ENCODE peak calls at places on chromosomes 4 and X, in ten cellular contexts. One of them, this sample, is unnamed.

GRCh38 chr4:149370002-149370401 is 445.6 kb downstream of the IQCM start:
- DNase-seq in HCT116: no peak
- DNase-seq in spleen: no peak
- DNase-seq in hepatocyte: no peak
- DNase-seq in prostate gland: no peak
- DNase-seq in epithelial cell of esophagus: peak; percentile 14
- DNase-seq in AG10803: peak; percentile 4
- DNase-seq in NB4: no peak
- DNase-seq in astrocyte of the cerebellum: no peak
- DNase-seq in cardiac muscle cell: no peak
- DNase-seq in this sample: no peak

GRCh38 chr4:88964450-88964849 is 92.5 kb downstream of the FAM13A start:
- DNase-seq in AG10803: peak; percentile 25
- DNase-seq in NB4: no peak
- DNase-seq in cardiac muscle cell: no peak
- DNase-seq in epithelial cell of esophagus: peak; percentile 78
- DNase-seq in spleen: no peak
- DNase-seq in astrocyte of the cerebellum: peak; percentile 6
- DNase-seq in hepatocyte: no peak
- DNase-seq in HCT116: peak; percentile 3
- DNase-seq in prostate gland: no peak
- DNase-seq in this sample: peak; percentile 47

GRCh38 chr4:22514431-22514830 is 1.4 kb downstream of the ADGRA3 start:
- DNase-seq in prostate gland: no peak
- DNase-seq in cardiac muscle cell: no peak
- DNase-seq in hepatocyte: no peak
- DNase-seq in epithelial cell of esophagus: peak; percentile 4
- DNase-seq in astrocyte of the cerebellum: peak; percentile 39
- DNase-seq in spleen: no peak
- DNase-seq in AG10803: no peak
- DNase-seq in NB4: no peak
- DNase-seq in HCT116: no peak
- DNase-seq in this sample: peak; percentile 9

GRCh38 chrX:148530464-148531077 is 30.2 kb downstream of the AFF2 start:
- DNase-seq in hepatocyte: peak; percentile 29
- DNase-seq in cardiac muscle cell: no peak
- DNase-seq in spleen: no peak
- DNase-seq in epithelial cell of esophagus: peak; percentile 31
- DNase-seq in astrocyte of the cerebellum: peak; percentile 11
- DNase-seq in NB4: peak; percentile 38
- DNase-seq in AG10803: peak; percentile 29
- DNase-seq in prostate gland: no peak
- DNase-seq in HCT116: no peak
- DNase-seq in this sample: peak; percentile 51

GRCh38 chr4:38365748-38366310 is 298.2 kb upstream of the KLF3 start:
- DNase-seq in AG10803: no peak
- DNase-seq in spleen: no peak
- DNase-seq in prostate gland: no peak
- DNase-seq in NB4: no peak
- DNase-seq in epithelial cell of esophagus: no peak
- DNase-seq in HCT116: no peak
- DNase-seq in astrocyte of the cerebellum: no peak
- DNase-seq in cardiac muscle cell: no peak
- DNase-seq in hepatocyte: no peak
- DNase-seq in this sample: no peak

GRCh38 chr4:76969493-76969892 is 19.9 kb downstream of the SEPTIN11 start:
- DNase-seq in prostate gland: no peak
- DNase-seq in spleen: no peak
- DNase-seq in NB4: no peak
- DNase-seq in cardiac muscle cell: no peak
- DNase-seq in astrocyte of the cerebellum: no peak
- DNase-seq in HCT116: no peak
- DNase-seq in hepatocyte: no peak
- DNase-seq in epithelial cell of esophagus: no peak
- DNase-seq in AG10803: no peak
- DNase-seq in this sample: no peak

GRCh38 chrX:69133561-69134542 is 31.4 kb downstream of the PJA1 start:
- DNase-seq in hepatocyte: peak; percentile 56
- DNase-seq in NB4: peak; percentile 25
- DNase-seq in AG10803: peak; percentile 78
- DNase-seq in epithelial cell of esophagus: peak; percentile 71
- DNase-seq in cardiac muscle cell: peak; percentile 72
- DNase-seq in astrocyte of the cerebellum: peak; percentile 52
- DNase-seq in HCT116: peak; percentile 72
- DNase-seq in spleen: no peak
- DNase-seq in prostate gland: peak; percentile 4
- DNase-seq in this sample: peak; percentile 78

GRCh38 chr4:104381729-104382128 is 113.0 kb downstream of the CXXC4 start:
- DNase-seq in NB4: no peak
- DNase-seq in prostate gland: no peak
- DNase-seq in HCT116: no peak
- DNase-seq in AG10803: no peak
- DNase-seq in epithelial cell of esophagus: no peak
- DNase-seq in astrocyte of the cerebellum: no peak
- DNase-seq in cardiac muscle cell: no peak
- DNase-seq in hepatocyte: no peak
- DNase-seq in spleen: no peak
- DNase-seq in this sample: no peak

GRCh38 chr4:138952405-138952804 is 63.2 kb upstream of the NOCT start:
- DNase-seq in prostate gland: no peak
- DNase-seq in HCT116: no peak
- DNase-seq in NB4: no peak
- DNase-seq in hepatocyte: no peak
- DNase-seq in spleen: no peak
- DNase-seq in astrocyte of the cerebellum: no peak
- DNase-seq in cardiac muscle cell: no peak
- DNase-seq in AG10803: peak; percentile 48
- DNase-seq in epithelial cell of esophagus: peak; percentile 94
- DNase-seq in this sample: peak; percentile 18

GRCh38 chrX:670596-670995 is 40.0 kb downstream of the SHOX start:
- DNase-seq in spleen: no peak
- DNase-seq in HCT116: no peak
- DNase-seq in astrocyte of the cerebellum: no peak
- DNase-seq in NB4: no peak
- DNase-seq in AG10803: no peak
- DNase-seq in prostate gland: no peak
- DNase-seq in epithelial cell of esophagus: no peak
- DNase-seq in cardiac muscle cell: no peak
- DNase-seq in hepatocyte: no peak
- DNase-seq in this sample: no peak

GRCh38 chrX:153967536-153968214 is 3.9 kb downstream of the HCFC1 start:
- DNase-seq in epithelial cell of esophagus: no peak
- DNase-seq in astrocyte of the cerebellum: no peak
- DNase-seq in prostate gland: no peak
- DNase-seq in cardiac muscle cell: no peak
- DNase-seq in NB4: peak; percentile 59
- DNase-seq in AG10803: no peak
- DNase-seq in hepatocyte: no peak
- DNase-seq in HCT116: no peak
- DNase-seq in spleen: no peak
- DNase-seq in this sample: no peak

GRCh38 chrX:95764972-95765451 is 919.6 kb upstream of the DIAPH2 start:
- DNase-seq in spleen: no peak
- DNase-seq in cardiac muscle cell: peak; percentile 75
- DNase-seq in NB4: peak; percentile 46
- DNase-seq in AG10803: peak; percentile 3
- DNase-seq in HCT116: no peak
- DNase-seq in hepatocyte: peak; percentile 75
- DNase-seq in astrocyte of the cerebellum: peak; percentile 19
- DNase-seq in prostate gland: peak; percentile 20
- DNase-seq in epithelial cell of esophagus: peak; percentile 49
- DNase-seq in this sample: peak; percentile 64

GRCh38 chr4:163755013-163755412 is 260.5 kb downstream of the TMA16 start:
- DNase-seq in spleen: no peak
- DNase-seq in HCT116: no peak
- DNase-seq in NB4: peak; percentile 21
- DNase-seq in hepatocyte: no peak
- DNase-seq in cardiac muscle cell: no peak
- DNase-seq in prostate gland: no peak
- DNase-seq in AG10803: no peak
- DNase-seq in epithelial cell of esophagus: peak; percentile 54
- DNase-seq in astrocyte of the cerebellum: peak; percentile 11
- DNase-seq in this sample: no peak

GRCh38 chr4:183059797-183060196 is 39.3 kb upstream of the WWC2 start:
- DNase-seq in spleen: no peak
- DNase-seq in cardiac muscle cell: no peak
- DNase-seq in hepatocyte: no peak
- DNase-seq in NB4: no peak
- DNase-seq in prostate gland: no peak
- DNase-seq in epithelial cell of esophagus: no peak
- DNase-seq in astrocyte of the cerebellum: no peak
- DNase-seq in HCT116: no peak
- DNase-seq in AG10803: no peak
- DNase-seq in this sample: no peak

GRCh38 chrX:135396109-135396508 is 25.6 kb upstream of the SMIM10L2A start:
- DNase-seq in prostate gland: no peak
- DNase-seq in cardiac muscle cell: no peak
- DNase-seq in hepatocyte: no peak
- DNase-seq in HCT116: no peak
- DNase-seq in astrocyte of the cerebellum: no peak
- DNase-seq in spleen: no peak
- DNase-seq in AG10803: peak; percentile 0
- DNase-seq in NB4: no peak
- DNase-seq in epithelial cell of esophagus: peak; percentile 58
- DNase-seq in this sample: no peak

GRCh38 chr4:150867148-150867547 is 147.9 kb downstream of the LRBA start:
- DNase-seq in astrocyte of the cerebellum: peak; percentile 77
- DNase-seq in prostate gland: peak; percentile 74
- DNase-seq in hepatocyte: peak; percentile 90
- DNase-seq in cardiac muscle cell: peak; percentile 91
- DNase-seq in epithelial cell of esophagus: peak; percentile 86
- DNase-seq in HCT116: peak; percentile 73
- DNase-seq in NB4: peak; percentile 78
- DNase-seq in spleen: no peak
- DNase-seq in AG10803: peak; percentile 79
- DNase-seq in this sample: peak; percentile 90

GRCh38 chr4:155073852-155074251 is 134.6 kb upstream of the NPY2R start:
- DNase-seq in HCT116: no peak
- DNase-seq in cardiac muscle cell: no peak
- DNase-seq in epithelial cell of esophagus: no peak
- DNase-seq in AG10803: no peak
- DNase-seq in hepatocyte: no peak
- DNase-seq in astrocyte of the cerebellum: no peak
- DNase-seq in prostate gland: no peak
- DNase-seq in spleen: no peak
- DNase-seq in NB4: no peak
- DNase-seq in this sample: peak; percentile 29
- TF ChIP-seq CTCF in HCT116: no peak
- TF ChIP-seq CTCF in cardiac muscle cell: no peak
- TF ChIP-seq CTCF in epithelial cell of esophagus: no peak
- TF ChIP-seq CTCF in AG10803: no peak
- TF ChIP-seq CTCF in hepatocyte: no peak
- TF ChIP-seq CTCF in astrocyte of the cerebellum: no peak
- TF ChIP-seq CTCF in prostate gland: no peak
- TF ChIP-seq CTCF in spleen: no peak
- TF ChIP-seq CTCF in NB4: no peak
- TF ChIP-seq CTCF in this sample: no peak

GRCh38 chr4:2262944-2263250 is 988 bp upstream of the MXD4 start:
- DNase-seq in prostate gland: no peak
- DNase-seq in astrocyte of the cerebellum: no peak
- DNase-seq in HCT116: no peak
- DNase-seq in cardiac muscle cell: no peak
- DNase-seq in epithelial cell of esophagus: no peak
- DNase-seq in spleen: no peak
- DNase-seq in AG10803: no peak
- DNase-seq in NB4: no peak
- DNase-seq in hepatocyte: no peak
- DNase-seq in this sample: no peak
- H3K4me3 ChIP-seq in prostate gland: peak overlapping the region; percentile 53
- H3K4me3 ChIP-seq in astrocyte of the cerebellum: peak overlapping the region; percentile 53
- H3K4me3 ChIP-seq in HCT116: peak overlapping the region; percentile 59
- H3K4me3 ChIP-seq in cardiac muscle cell: peak overlapping the region; percentile 35
- H3K4me3 ChIP-seq in epithelial cell of esophagus: peak overlapping the region; percentile 61
- H3K4me3 ChIP-seq in spleen: peak overlapping the region; percentile 44
- H3K4me3 ChIP-seq in AG10803: peak overlapping the region; percentile 70
- H3K4me3 ChIP-seq in NB4: peak overlapping the region; percentile 53
- H3K4me3 ChIP-seq in hepatocyte: peak overlapping the region; percentile 20
- H3K4me3 ChIP-seq in this sample: peak overlapping the region; percentile 61

DNA sequence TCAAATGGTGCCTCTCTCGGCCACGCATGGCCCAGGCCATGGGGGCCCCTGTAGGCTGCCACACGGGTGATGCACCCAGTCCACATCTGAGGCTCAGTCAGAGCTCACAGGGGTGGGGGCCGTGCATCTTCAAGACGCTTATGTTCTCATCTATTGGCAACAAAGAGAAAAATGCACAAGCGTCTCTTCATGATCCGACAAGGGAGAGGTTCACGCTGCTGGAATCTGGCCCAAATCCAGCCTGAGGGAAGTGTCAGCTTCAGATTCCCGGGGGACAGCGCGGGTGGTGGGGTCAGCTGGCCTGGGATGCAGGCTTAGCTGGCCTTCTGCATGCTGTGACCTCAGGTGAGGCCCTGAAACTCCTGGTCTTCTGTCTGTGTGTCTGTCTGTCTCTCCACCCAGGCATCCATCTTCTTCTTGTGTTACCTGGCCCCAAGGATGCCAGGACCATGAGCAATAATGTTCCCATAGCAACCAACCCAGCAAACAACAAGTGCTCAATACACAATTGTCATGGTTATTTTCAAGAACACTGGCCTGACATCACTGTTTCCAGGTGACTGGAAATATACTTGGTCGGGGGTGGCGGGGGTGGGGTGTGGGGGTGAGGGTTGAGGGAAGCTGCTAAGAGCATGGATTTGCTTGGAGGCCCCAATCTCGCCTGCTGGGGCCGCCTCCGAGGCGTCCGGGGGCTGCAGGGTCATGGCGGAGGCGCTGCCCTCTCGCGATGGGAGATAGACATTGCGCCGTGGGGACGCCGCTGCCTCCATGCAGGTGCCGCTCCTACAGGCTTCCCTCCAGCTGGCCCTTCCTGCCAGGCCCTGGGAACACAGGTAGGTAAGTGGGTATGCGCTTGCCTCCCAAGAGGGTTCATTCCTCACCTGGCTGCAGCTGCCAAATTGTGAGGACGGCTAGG is 48.3 kb downstream of the ABLIM2 start:
- DNase-seq in AG10803: no peak
- DNase-seq in astrocyte of the cerebellum: no peak
- DNase-seq in cardiac muscle cell: peak; percentile 65
- DNase-seq in HCT116: no peak
- DNase-seq in prostate gland: no peak
- DNase-seq in NB4: peak; percentile 35
- DNase-seq in spleen: no peak
- DNase-seq in epithelial cell of esophagus: peak; percentile 70
- DNase-seq in hepatocyte: peak; percentile 51
- DNase-seq in this sample: peak; percentile 33
- TF ChIP-seq CTCF in AG10803: no peak
- TF ChIP-seq CTCF in astrocyte of the cerebellum: peak; percentile 23
- TF ChIP-seq CTCF in cardiac muscle cell: no peak
- TF ChIP-seq CTCF in HCT116: no peak
- TF ChIP-seq CTCF in prostate gland: no peak
- TF ChIP-seq CTCF in NB4: peak; percentile 29
- TF ChIP-seq CTCF in spleen: no peak
- TF ChIP-seq CTCF in epithelial cell of esophagus: no peak
- TF ChIP-seq CTCF in hepatocyte: peak; percentile 31
- TF ChIP-seq CTCF in this sample: peak; percentile 4

DNA sequence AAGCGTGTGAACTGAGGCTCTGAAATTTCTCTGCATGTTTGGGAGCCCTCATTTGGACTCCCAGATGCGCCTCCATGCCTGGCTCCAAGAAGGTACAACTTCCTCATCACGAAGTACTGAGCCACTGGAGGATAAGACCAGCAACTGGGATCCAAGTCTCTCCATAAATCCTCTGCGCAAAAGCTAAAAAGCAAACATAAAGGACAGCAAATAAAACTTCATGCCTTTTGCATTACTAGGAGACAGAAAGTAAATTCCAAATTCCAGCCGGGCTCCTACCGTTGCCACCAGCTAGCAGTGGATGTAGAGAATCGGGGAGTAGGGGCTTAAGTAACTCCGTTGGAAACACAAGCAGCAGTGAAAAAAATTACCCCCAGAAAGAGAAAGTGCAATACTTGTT is 477.1 kb upstream of the TENM3 start:
- DNase-seq in AG10803: peak; percentile 11
- DNase-seq in astrocyte of the cerebellum: no peak
- DNase-seq in epithelial cell of esophagus: no peak
- DNase-seq in hepatocyte: no peak
- DNase-seq in prostate gland: no peak
- DNase-seq in HCT116: no peak
- DNase-seq in spleen: no peak
- DNase-seq in NB4: no peak
- DNase-seq in cardiac muscle cell: no peak
- DNase-seq in this sample: no peak
- H3K4me3 ChIP-seq in AG10803: no peak overlapping the region
- H3K4me3 ChIP-seq in astrocyte of the cerebellum: no peak overlapping the region
- H3K4me3 ChIP-seq in epithelial cell of esophagus: no peak overlapping the region
- H3K4me3 ChIP-seq in hepatocyte: no peak overlapping the region
- H3K4me3 ChIP-seq in prostate gland: no peak overlapping the region
- H3K4me3 ChIP-seq in HCT116: no peak overlapping the region
- H3K4me3 ChIP-seq in spleen: no peak overlapping the region
- H3K4me3 ChIP-seq in NB4: no peak overlapping the region
- H3K4me3 ChIP-seq in cardiac muscle cell: no peak overlapping the region
- H3K4me3 ChIP-seq in this sample: no peak overlapping the region

This sample was measured in fibroblast of pulmonary artery.